ENCODE peak calls at places on chromosomes 4 and X, in six cellular contexts. Z is GM23338, C is transverse colon, N is HCT116, R is cardiac muscle cell, O is IMR-90. Y is an unnamed sample.

GRCh38 chr4:38046735-38047487 is 86.7 kb downstream of the PTTG2 start:
- DNase-seq in Z (peak; percentile 67), C (no peak), N (no peak), R (peak; percentile 33), O (peak; percentile 33), Y (no peak)

GRCh38 chr4:153497091-153497531 is 31.0 kb downstream of the TMEM131L start:
- DNase-seq in Z (no peak), C (no peak), N (no peak), R (peak; percentile 37), O (peak; percentile 70), Y (no peak)

GRCh38 chr4:122845760-122846159 is 19.1 kb downstream of the FGF2 start:
- DNase-seq in Z (no peak), C (no peak), N (no peak), R (no peak), O (no peak), Y (no peak)

GRCh38 chrX:107676559-107677378 is 48.5 kb downstream of the PRPS1 start:
- DNase-seq in Z (no peak), C (peak; percentile 74), N (peak; percentile 78), R (peak; percentile 96), O (peak; percentile 84), Y (peak; percentile 87)

GRCh38 chrX:19991350-19991718 is 473 bp upstream of the BCLAF3 start:
- DNase-seq in Z (no peak), C (no peak), N (no peak), R (no peak), O (no peak), Y (no peak)

GRCh38 chr4:54543088-54543795 is 114.5 kb upstream of the KIT start:
- DNase-seq in Z (no peak), C (no peak), N (no peak), R (peak; percentile 44), O (peak; percentile 94), Y (no peak)

GRCh38 chr4:154086247-154086646 is 297.4 kb upstream of the SFRP2 start:
- DNase-seq in Z (peak; percentile 22), C (no peak), N (no peak), R (no peak), O (no peak), Y (no peak)

GRCh38 chrX:56233100-56233499 is 944 bp downstream of the KLF8 start:
- DNase-seq in Z (peak; percentile 25), C (no peak), N (no peak), R (no peak), O (no peak), Y (no peak)

GRCh38 chr4:48331577-48332340 is 9.6 kb upstream of the SLAIN2 start:
- DNase-seq in Z (no peak), C (no peak), N (no peak), R (peak; percentile 93), O (peak; percentile 66), Y (peak; percentile 54)

GRCh38 chrX:152901816-152902501 is 4.1 kb downstream of the ZNF185 start:
- DNase-seq in Z (peak; percentile 26), C (no peak), N (no peak), R (no peak), O (no peak), Y (no peak)

GRCh38 chr4:22552802-22553201 is 36.9 kb upstream of the ADGRA3 start:
- DNase-seq in Z (peak; percentile 3), C (no peak), N (no peak), R (no peak), O (no peak), Y (no peak)

GRCh38 chrX:101658661-101659477 is 781 bp downstream of the ARMCX2 start:
- DNase-seq in Z (peak; percentile 81), C (peak; percentile 78), N (no peak), R (peak; percentile 58), O (peak; percentile 40), Y (peak; percentile 45)

GRCh38 chr4:1130318-1131186 is 17.2 kb upstream of the RNF212 start:
- DNase-seq in Z (peak; percentile 74), C (peak; percentile 70), N (peak; percentile 57), R (peak; percentile 87), O (peak; percentile 76), Y (peak; percentile 45)

GRCh38 chr4:67035501-67035900 is 509.8 kb downstream of the CENPC start:
- DNase-seq in Z (no peak), C (no peak), N (no peak), R (peak; percentile 74), O (no peak), Y (no peak)

GRCh38 chr4:122602277-122603142 is 18.4 kb downstream of the IL21 start:
- DNase-seq in Z (peak; percentile 73), C (no peak), N (peak; percentile 49), R (peak; percentile 72), O (peak; percentile 54), Y (no peak)

GRCh38 chr4:171266666-171267065 is 546.5 kb upstream of the GALNTL6 start:
- DNase-seq in Z (no peak), C (no peak), N (no peak), R (no peak), O (no peak), Y (no peak)

GRCh38 chr4:104451573-104451972 is 43.1 kb downstream of the CXXC4 start:
- DNase-seq in Z (peak; percentile 55), C (no peak), N (no peak), R (peak; percentile 12), O (no peak), Y (no peak)
- TF ChIP-seq CTCF in Z (peak; percentile 56), C (peak; percentile 40), N (peak; percentile 44), R (peak; percentile 41), O (no peak), Y (no peak)

GRCh38 chr4:156298230-156298629 is 344.6 kb upstream of the CTSO start:
- DNase-seq in Z (peak; percentile 20), C (peak; percentile 16), N (no peak), R (peak; percentile 77), O (peak; percentile 97), Y (no peak)
- H3K27ac ChIP-seq in Z (no peak overlapping the region), C (peak overlapping the region; percentile 34), N (no peak overlapping the region), R (no peak overlapping the region), O (no peak overlapping the region), Y (no peak overlapping the region)

DNA sequence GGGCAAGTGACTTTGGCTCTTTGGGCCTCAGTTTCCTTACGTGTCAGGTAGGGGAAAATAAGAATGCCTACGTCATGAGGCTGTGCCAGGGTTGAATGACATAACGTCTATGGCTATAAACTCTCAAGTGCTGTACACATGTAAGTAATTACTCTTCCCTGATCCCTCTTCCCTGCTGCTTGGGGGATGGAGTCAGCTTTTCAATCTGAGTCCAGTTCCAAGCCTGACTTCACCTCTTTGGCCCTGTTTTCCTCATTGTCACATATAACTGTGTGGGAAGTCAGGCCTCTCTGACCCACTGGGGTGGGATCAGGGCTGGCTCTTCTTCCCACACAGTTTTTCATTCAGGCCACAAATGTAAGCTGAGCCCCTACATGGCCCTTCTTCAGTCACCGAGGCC is 11.4 kb upstream of the CITED1 start:
- DNase-seq in Z (no peak), C (no peak), N (no peak), R (no peak), O (no peak), Y (no peak)
- TF ChIP-seq CTCF in Z (no peak), C (no peak), N (no peak), R (no peak), O (no peak), Y (no peak)

GRCh38 chr4:3111461-3111860 is 37.0 kb downstream of the HTT start:
- DNase-seq in Z (peak; percentile 15), C (no peak), N (no peak), R (peak; percentile 71), O (peak; percentile 82), Y (peak; percentile 24)
- H3K27ac ChIP-seq in Z (no peak overlapping the region), C (no peak overlapping the region), N (no peak overlapping the region), R (no peak overlapping the region), O (peak overlapping the region; percentile 9), Y (peak overlapping the region; percentile 84)

GRCh38 chr4:147976341-147976928 is 244.5 kb downstream of the ARHGAP10 start:
- DNase-seq in Z (no peak), C (no peak), N (no peak), R (peak; percentile 20), O (no peak), Y (no peak)
- TF ChIP-seq CTCF in Z (no peak), C (no peak), N (no peak), R (no peak), O (no peak), Y (no peak)

GRCh38 chr4:39363773-39364393 is 2.3 kb downstream of the RFC1 start:
- DNase-seq in Z (no peak), C (no peak), N (no peak), R (no peak), O (no peak), Y (no peak)
- H3K27ac ChIP-seq in Z (no peak overlapping the region), C (no peak overlapping the region), N (no peak overlapping the region), R (no peak overlapping the region), O (no peak overlapping the region), Y (no peak overlapping the region)

GRCh38 chr4:168713193-168713592 is 216.3 kb downstream of the PALLD start:
- DNase-seq in Z (no peak), C (no peak), N (no peak), R (no peak), O (no peak), Y (no peak)
- TF ChIP-seq CTCF in Z (no peak), C (no peak), N (no peak), R (no peak), O (no peak), Y (no peak)

GRCh38 chr4:82823062-82823461 is 24.5 kb upstream of the SCD5 start:
- DNase-seq in Z (no peak), C (no peak), N (no peak), R (no peak), O (peak; percentile 84), Y (no peak)
- H3K27ac ChIP-seq in Z (no peak overlapping the region), C (no peak overlapping the region), N (no peak overlapping the region), R (no peak overlapping the region), O (no peak overlapping the region), Y (no peak overlapping the region)

GRCh38 chr4:178293601-178294000 is 851.4 kb upstream of the AGA start:
- DNase-seq in Z (no peak), C (no peak), N (no peak), R (no peak), O (no peak), Y (no peak)

DNA sequence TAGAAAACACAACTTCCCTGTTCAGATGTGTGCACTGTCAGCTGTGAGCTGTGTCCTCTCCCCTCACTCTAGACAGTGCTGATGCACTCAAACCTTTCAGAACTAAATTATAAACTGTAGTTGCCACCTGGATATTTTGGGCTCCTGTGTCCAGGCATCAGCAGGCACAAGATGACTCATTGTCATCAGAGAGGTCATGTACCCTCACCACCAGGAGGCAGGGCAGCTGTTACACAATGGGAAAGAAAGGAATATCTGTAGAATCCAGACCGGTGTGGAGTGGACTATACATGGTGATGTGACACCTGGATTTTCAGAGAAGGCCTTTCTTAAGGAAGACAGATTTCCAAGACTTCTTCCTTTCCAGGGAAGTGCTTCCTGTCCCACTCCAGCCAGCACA is 854.4 kb upstream of the AGA start:
- DNase-seq in Z (no peak), C (no peak), N (no peak), R (no peak), O (no peak), Y (no peak)
- TF ChIP-seq CTCF in Z (peak; percentile 53), C (no peak), N (peak; percentile 48), R (no peak), O (no peak), Y (no peak)

DNA sequence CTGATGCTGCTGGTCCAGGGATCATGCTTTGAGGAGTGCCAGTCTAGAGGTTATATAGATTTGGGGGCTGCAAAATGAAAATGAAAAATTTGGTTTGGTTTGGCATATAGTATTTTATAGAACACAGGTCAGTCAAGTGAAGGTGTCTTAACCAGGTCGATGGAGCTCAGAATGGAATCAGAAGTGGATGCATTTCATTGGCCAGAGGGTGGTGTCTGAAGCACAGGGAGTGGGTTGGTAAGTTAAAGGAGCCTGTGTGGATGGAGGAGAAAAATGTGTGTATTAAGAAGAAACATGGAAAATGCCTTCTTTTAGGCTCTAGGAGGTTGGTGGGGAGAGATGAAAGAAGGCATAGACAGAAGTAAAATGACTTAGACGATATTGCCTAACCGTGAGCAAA is 8.6 kb downstream of the GALNT7 start:
- DNase-seq in Z (no peak), C (no peak), N (no peak), R (no peak), O (no peak), Y (no peak)
- H3K27ac ChIP-seq in Z (no peak overlapping the region), C (no peak overlapping the region), N (no peak overlapping the region), R (no peak overlapping the region), O (no peak overlapping the region), Y (no peak overlapping the region)